ENCODE peak calls at places on chromosomes 5 and 9, in five cellular contexts. X is fibroblast of pulmonary artery, A is PC-3, Y is uterus, U is ovary. N is an unnamed sample.

GRCh38 chr5:627840-628239 is 15.7 kb downstream of the CEP72 start:
- DNase-seq in X (no peak), A (no peak), Y (no peak), U (no peak), N (no peak)

GRCh38 chr5:1950708-1951103 is 68.0 kb upstream of the IRX4 start:
- DNase-seq in X (no peak), A (no peak), Y (no peak), U (no peak), N (no peak)

GRCh38 chr9:89065921-89066320 is 74.7 kb downstream of the S1PR3 start:
- DNase-seq in X (no peak), A (no peak), Y (no peak), U (no peak), N (no peak)

GRCh38 chr5:88674262-88675158 is 208.5 kb downstream of the MEF2C start:
- DNase-seq in X (no peak), A (no peak), Y (no peak), U (no peak), N (no peak)

GRCh38 chr5:53422539-53422938 is 57.9 kb upstream of the FST start:
- DNase-seq in X (peak), A (peak), Y (no peak), U (no peak), N (no peak)

GRCh38 chr5:34503379-34504346 is 152.5 kb upstream of the RAI14 start:
- DNase-seq in X (no peak), A (no peak), Y (no peak), U (no peak), N (no peak)

GRCh38 chr5:168843998-168844374 is 264.8 kb upstream of the PANK3 start:
- DNase-seq in X (no peak), A (no peak), Y (no peak), U (no peak), N (no peak)

GRCh38 chr9:7879551-7880245 is 80.1 kb upstream of the DMAC1 start:
- DNase-seq in X (no peak), A (no peak), Y (no peak), U (no peak), N (no peak)

GRCh38 chr5:142978726-142979125 is 208.5 kb downstream of the ARHGAP26 start:
- DNase-seq in X (no peak), A (no peak), Y (no peak), U (no peak), N (no peak)

GRCh38 chr5:148794275-148794674 is 32.1 kb upstream of the ADRB2 start:
- DNase-seq in X (peak), A (no peak), Y (no peak), U (no peak), N (no peak)

GRCh38 chr9:123335986-123336329 is 20.0 kb upstream of the CRB2 start:
- DNase-seq in X (no peak), A (no peak), Y (no peak), U (no peak), N (no peak)

GRCh38 chr9:116149844-116150243 is 3.7 kb upstream of the PAPPA start:
- DNase-seq in X (peak), A (peak), Y (no peak), U (peak), N (no peak)

GRCh38 chr5:179266291-179267070 is 78.8 kb downstream of the ADAMTS2 start:
- DNase-seq in X (no peak), A (no peak), Y (peak), U (peak), N (peak)

GRCh38 chr5:159877087-159877486 is 39.2 kb upstream of the ADRA1B start:
- DNase-seq in X (no peak), A (no peak), Y (peak), U (no peak), N (no peak)

GRCh38 chr9:76887003-76887821 is 18.7 kb downstream of the PRUNE2 start:
- DNase-seq in X (no peak), A (no peak), Y (no peak), U (no peak), N (no peak)

GRCh38 chr5:15555176-15555575 is 55.2 kb downstream of the FBXL7 start:
- DNase-seq in X (no peak), A (no peak), Y (no peak), U (no peak), N (no peak)

GRCh38 chr9:2496160-2496559 is 125.4 kb upstream of the VLDLR start:
- DNase-seq in X (no peak), A (no peak), Y (no peak), U (no peak), N (no peak)

GRCh38 chr9:99971410-99971809 is 65.0 kb downstream of the STX17 start:
- DNase-seq in X (no peak), A (no peak), Y (no peak), U (no peak), N (no peak)

GRCh38 chr5:58056546-58056945 is 403.3 kb downstream of the PLK2 start:
- DNase-seq in X (peak), A (peak), Y (no peak), U (no peak), N (no peak)

GRCh38 chr5:83485842-83486241 is 14.3 kb downstream of the VCAN start:
- DNase-seq in X (no peak), A (no peak), Y (no peak), U (no peak), N (no peak)

GRCh38 chr5:72394688-72395087 is 74.5 kb downstream of the PTCD2 start:
- DNase-seq in X (peak), A (peak), Y (no peak), U (no peak), N (no peak)

GRCh38 chr5:33235824-33236223 is 204.9 kb upstream of the TARS1 start:
- DNase-seq in X (no peak), A (no peak), Y (no peak), U (no peak), N (no peak)

GRCh38 chr5:96327728-96328127 is 105.3 kb downstream of the PCSK1 start:
- DNase-seq in X (no peak), A (no peak), Y (no peak), U (no peak), N (no peak)

GRCh38 chr5:78795757-78796156 is 147.2 kb upstream of the LHFPL2 start:
- DNase-seq in X (no peak), A (no peak), Y (no peak), U (no peak), N (no peak)

GRCh38 chr5:56278267-56278826 is 45.2 kb upstream of the ANKRD55 start:
- DNase-seq in X (peak), A (no peak), Y (no peak), U (no peak), N (no peak)

GRCh38 chr9:83754383-83754977 is 46.7 kb upstream of the UBQLN1 start:
- DNase-seq in X (no peak), A (no peak), Y (no peak), U (no peak), N (no peak)

GRCh38 chr9:5326893-5327548 is 12.7 kb downstream of the RLN1 start:
- DNase-seq in X (peak), A (no peak), Y (no peak), U (no peak), N (no peak)

GRCh38 chr5:95925939-95926338 is 35.7 kb downstream of the ELL2 start:
- DNase-seq in X (no peak), A (no peak), Y (no peak), U (no peak), N (no peak)

GRCh38 chr9:72633966-72634365 is 112.6 kb downstream of the TMC1 start:
- DNase-seq in X (peak), A (peak), Y (no peak), U (no peak), N (no peak)

GRCh38 chr5:168784449-168784848 is 205.3 kb upstream of the PANK3 start:
- DNase-seq in X (no peak), A (no peak), Y (no peak), U (no peak), N (no peak)

GRCh38 chr9:105722099-105722498 is 27.8 kb downstream of the TMEM38B start:
- DNase-seq in X (no peak), A (no peak), Y (no peak), U (no peak), N (no peak)
- TF ChIP-seq CTCF in X (no peak), A (no peak), Y (no peak), U (no peak), N (peak)

GRCh38 chr5:3522491-3522890 is 73.1 kb upstream of the IRX1 start:
- DNase-seq in X (no peak), A (no peak), Y (no peak), U (no peak), N (no peak)
- TF ChIP-seq CTCF in X (no peak), A (no peak), Y (no peak), U (no peak), N (no peak)

DNA sequence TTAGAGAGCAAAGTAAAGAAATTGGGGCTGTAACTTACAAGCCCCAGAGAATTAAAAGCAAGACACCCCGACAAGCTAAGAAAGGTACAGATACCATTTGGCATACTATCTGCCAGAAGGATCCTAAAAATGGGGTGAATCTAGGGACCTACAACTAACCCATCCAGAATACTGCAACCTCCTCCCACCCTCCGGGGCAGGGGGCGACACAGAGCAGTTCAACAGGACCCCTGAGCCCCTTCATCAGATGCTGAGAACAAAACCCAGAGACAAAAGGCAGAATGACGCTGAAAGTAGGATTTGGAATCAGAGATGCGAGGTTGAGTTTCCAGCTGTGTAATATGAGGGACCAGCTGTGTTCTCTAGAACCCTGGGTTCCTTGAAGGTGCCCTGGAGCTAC is 71.2 kb downstream of the EPB41L4B start:
- DNase-seq in X (no peak), A (no peak), Y (no peak), U (no peak), N (no peak)
- TF ChIP-seq CTCF in X (no peak), A (peak), Y (no peak), U (no peak), N (peak)

DNA sequence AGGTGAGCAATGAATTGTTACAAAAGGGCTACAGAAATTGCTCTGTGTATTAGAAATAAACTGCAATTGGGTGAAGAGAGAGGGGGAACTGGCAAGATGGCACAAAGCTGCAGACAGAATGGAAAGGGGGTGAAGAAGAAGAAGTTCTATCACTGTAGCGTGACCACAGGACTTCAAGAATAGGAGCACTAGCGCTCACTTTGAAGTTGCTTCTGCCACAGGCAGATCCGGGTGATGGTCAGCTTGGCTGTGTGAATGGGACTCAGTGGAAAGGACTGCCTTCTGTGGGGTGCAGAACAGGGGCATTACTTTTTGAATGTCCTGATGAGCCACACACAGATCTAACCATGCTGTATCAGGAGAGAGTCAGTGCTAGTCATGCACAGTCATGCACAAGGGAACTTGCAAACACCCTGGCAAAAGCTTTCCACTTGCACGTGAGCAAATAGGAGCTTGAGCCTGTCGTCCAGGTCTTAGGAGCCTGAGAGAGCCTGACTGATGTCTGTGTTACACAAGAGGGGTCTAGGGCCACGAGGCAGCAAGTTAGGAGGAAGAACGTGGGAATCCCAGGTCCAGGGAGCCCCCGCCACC is 16.3 kb downstream of the IL5 start:
- DNase-seq in X (no peak), A (peak), Y (no peak), U (no peak), N (no peak)
- TF ChIP-seq CTCF in X (no peak), A (no peak), Y (no peak), U (no peak), N (no peak)

DNA sequence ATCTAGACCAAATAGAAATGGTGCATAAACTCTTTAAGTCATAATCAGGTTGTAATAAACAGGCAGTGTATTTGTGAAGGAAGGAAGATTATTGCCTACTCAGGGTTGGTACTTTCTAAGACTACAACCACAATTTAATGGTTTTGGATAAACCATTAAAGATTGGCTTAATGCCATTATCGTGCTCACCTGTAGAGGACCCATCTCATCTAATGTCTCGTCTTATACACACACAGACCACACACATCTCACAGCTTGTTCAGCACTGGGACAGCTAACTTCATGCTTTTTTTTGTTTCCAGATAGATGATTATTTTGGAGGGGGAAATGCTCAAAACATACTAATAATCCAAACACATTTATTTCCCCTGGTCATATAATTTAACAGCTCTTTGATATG is 175.7 kb upstream of the SLC12A2 start:
- DNase-seq in X (no peak), A (no peak), Y (no peak), U (no peak), N (no peak)
- TF ChIP-seq CTCF in X (no peak), A (no peak), Y (no peak), U (no peak), N (peak)

GRCh38 chr9:106146886-106147285 is 452.5 kb downstream of the TMEM38B start:
- DNase-seq in X (no peak), A (no peak), Y (no peak), U (no peak), N (no peak)

GRCh38 chr9:106146066-106146840 is 451.9 kb downstream of the TMEM38B start:
- DNase-seq in X (no peak), A (no peak), Y (no peak), U (no peak), N (no peak)

DNA sequence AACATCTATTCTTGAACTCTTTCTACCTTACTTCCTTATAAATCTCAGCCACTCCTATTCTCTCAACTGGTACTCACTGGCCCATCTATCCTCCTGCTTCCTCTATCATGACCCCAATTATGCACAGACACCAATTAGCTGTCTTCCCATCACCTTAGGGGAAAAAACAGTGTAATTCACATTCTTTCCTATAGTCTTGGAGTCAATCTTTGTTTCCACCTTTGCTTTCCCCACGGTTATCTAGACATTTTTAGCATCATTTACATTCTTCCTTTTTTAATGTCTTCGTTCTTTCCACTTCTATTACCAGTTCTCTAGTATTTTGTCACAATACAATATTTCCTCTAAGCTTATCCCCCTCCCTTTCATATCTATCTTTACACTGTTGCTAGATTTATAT is 449.4 kb downstream of the TMEM38B start:
- DNase-seq in X (no peak), A (no peak), Y (no peak), U (no peak), N (no peak)
- TF ChIP-seq CTCF in X (no peak), A (no peak), Y (no peak), U (no peak), N (peak)

DNA sequence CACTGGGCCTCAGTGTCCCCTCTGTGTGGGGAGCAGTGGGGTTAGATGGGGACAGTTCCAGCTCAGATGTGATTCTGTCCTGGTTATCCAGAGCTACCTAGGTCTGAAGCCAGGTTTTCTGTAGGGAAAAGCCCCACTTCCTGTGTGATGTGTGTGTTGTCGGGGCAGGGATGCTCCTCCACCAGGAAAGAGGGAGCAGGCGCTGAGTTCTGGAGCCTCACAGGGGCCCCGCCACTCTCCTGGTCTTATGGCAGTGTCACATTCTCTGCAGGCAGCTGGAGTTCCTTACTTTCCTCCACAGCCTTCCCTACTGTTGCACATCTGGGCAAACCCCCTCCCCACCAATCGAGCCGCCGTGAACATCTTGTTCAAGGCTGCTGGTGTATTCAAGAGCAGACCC is 39.1 kb upstream of the GRHPR start:
- DNase-seq in X (no peak), A (no peak), Y (no peak), U (no peak), N (no peak)
- TF ChIP-seq CTCF in X (no peak), A (no peak), Y (no peak), U (no peak), N (no peak)

GRCh38 chr5:59661939-59662615 is 231.4 kb downstream of the PDE4D start:
- DNase-seq in X (peak), A (no peak), Y (no peak), U (no peak), N (no peak)

GRCh38 chr5:59661306-59661705 is 232.2 kb downstream of the PDE4D start:
- DNase-seq in X (no peak), A (peak), Y (no peak), U (no peak), N (no peak)

GRCh38 chr5:59665086-59665831 is 228.3 kb downstream of the PDE4D start:
- DNase-seq in X (peak), A (no peak), Y (no peak), U (no peak), N (no peak)

GRCh38 chr5:59656351-59657254 is 236.9 kb downstream of the PDE4D start:
- DNase-seq in X (peak), A (peak), Y (no peak), U (no peak), N (no peak)

DNA sequence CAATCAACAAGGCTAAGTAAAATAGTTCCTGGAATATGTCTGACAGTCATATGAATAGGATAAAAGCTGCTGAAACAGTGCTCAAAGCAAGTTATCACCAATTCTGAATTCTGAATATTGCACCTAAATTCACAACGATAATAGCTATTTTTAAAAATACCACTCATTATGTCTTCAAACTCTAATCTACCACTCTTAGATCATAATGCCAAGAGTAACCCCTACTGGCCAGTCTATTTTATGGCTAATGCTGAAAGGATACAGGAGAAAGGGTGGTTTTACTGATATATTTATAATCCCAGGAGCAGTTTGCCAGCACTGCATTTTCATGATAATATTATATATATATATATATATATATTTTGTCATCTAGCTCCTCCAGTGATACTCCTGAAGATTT is 232.8 kb downstream of the PDE4D start:
- DNase-seq in X (peak), A (peak), Y (no peak), U (no peak), N (no peak)
- TF ChIP-seq CTCF in X (peak), A (peak), Y (no peak), U (no peak), N (peak)

DNA sequence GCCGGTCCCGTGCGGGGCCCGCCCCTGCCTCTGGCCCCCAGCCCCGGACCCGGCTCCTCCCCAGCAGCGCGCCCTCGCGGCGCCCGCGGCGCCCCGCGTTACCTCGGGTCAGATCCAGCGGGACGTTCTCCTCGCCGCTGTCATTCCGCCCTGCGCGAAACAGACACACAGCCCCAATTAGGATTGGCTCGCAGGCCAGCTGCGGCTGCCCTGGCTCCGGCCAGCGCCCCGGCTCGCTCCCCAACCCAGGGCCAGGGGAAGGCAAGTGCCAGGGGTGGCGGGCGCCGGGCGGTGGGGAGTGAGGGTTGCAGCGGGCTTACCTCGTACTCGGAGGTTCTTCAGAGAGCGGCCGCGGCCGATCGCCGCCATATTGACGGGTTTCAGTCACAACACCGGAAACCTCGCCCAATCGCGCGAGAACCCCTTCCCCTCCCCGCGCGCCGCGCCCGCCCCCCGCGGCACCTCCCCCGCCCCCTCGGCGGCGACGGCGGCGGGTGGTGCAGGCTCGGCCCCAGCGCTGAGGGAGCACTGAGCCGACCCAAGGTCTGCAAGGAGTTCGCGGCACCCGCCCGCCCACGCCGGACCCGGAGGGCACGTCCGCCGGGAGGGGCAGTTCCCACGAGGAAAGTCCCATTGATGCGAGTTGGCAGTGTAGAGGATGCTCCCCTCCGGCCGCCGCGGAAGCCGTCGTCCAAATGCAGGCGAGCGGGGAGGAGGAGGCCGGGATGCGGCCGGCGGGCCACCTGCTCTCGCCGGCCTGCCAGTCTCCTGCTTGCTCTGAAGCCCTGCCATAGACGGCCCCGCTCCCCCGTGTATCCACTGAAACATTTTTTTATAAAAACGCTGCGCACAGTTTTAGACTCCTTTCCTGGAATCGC is at the start of gene RICTOR:
- DNase-seq in X (peak), A (peak), Y (peak), U (peak), N (peak)
- TF ChIP-seq CTCF in X (no peak), A (no peak), Y (no peak), U (no peak), N (no peak)